ENCODE peak calls at places on chromosomes 2 and 18, in seven cellular contexts. K is left ventricle myocardium inferior; U is WERI-Rb-1; F is right cardiac atrium; V is CD8-positive, alpha-beta T cell; C is mesendoderm; D is endodermal cell. T is an unnamed sample.

GRCh38 chr2:120958623-120959366 is 223.1 kb downstream of the GLI2 start:
- DNase-seq in K (no peak), V (no peak), U (peak; percentile 45), D (peak; percentile 94), C (peak; percentile 60), F (peak; percentile 33), T (no peak)

GRCh38 chr2:122831644-122832043 is 1076.2 kb downstream of the TSN start:
- DNase-seq in K (no peak), U (no peak), D (no peak), F (no peak), V (no peak), C (no peak), T (no peak)

GRCh38 chr2:12300927-12301326 is 415.8 kb upstream of the TRIB2 start:
- DNase-seq in C (no peak), F (no peak), U (no peak), V (no peak), K (no peak), D (no peak), T (no peak)

GRCh38 chr2:101431486-101431885 is 43.4 kb downstream of the RFX8 start:
- DNase-seq in K (no peak), C (no peak), F (no peak), D (no peak), U (no peak), V (no peak), T (no peak)

GRCh38 chr2:197943731-197944130 is 139.3 kb downstream of the PLCL1 start:
- DNase-seq in V (no peak), D (no peak), K (no peak), C (no peak), U (no peak), F (no peak), T (no peak)

GRCh38 chr18:46712406-46712805 is 44.4 kb downstream of the ST8SIA5 start:
- DNase-seq in K (no peak), D (no peak), C (no peak), F (peak; percentile 65), V (no peak), U (no peak), T (no peak)

GRCh38 chr2:5250482-5250881 is 441.7 kb upstream of the SOX11 start:
- DNase-seq in U (no peak), F (no peak), K (no peak), D (peak; percentile 81), C (peak; percentile 90), V (no peak), T (no peak)

GRCh38 chr2:105388971-105389381 is 9.9 kb downstream of the FHL2 start:
- DNase-seq in D (no peak), V (no peak), U (no peak), F (no peak), K (no peak), C (no peak), T (no peak)

GRCh38 chr2:205708231-205708631 is 25.9 kb downstream of the NRP2 start:
- DNase-seq in U (no peak), K (no peak), C (no peak), V (no peak), D (no peak), F (no peak), T (no peak)

GRCh38 chr2:241496904-241497877 is 11.2 kb downstream of the STK25 start:
- DNase-seq in D (no peak), U (no peak), K (no peak), V (no peak), F (peak; percentile 50), C (no peak), T (no peak)

GRCh38 chr2:70412294-70413075 is 110.6 kb upstream of the FAM136A start:
- DNase-seq in D (no peak), C (no peak), F (no peak), U (no peak), K (no peak), V (no peak), T (no peak)

GRCh38 chr2:9674931-9675330 is 44.1 kb upstream of the YWHAQ start:
- DNase-seq in K (no peak), V (no peak), U (no peak), F (no peak), D (no peak), C (no peak), T (no peak)

GRCh38 chr2:234286118-234286598 is 210.7 kb downstream of the ARL4C start:
- DNase-seq in K (no peak), F (no peak), C (no peak), U (no peak), V (no peak), D (no peak), T (no peak)

GRCh38 chr2:13578547-13578946 is 861.8 kb downstream of the TRIB2 start:
- DNase-seq in F (no peak), C (no peak), U (no peak), D (no peak), V (no peak), K (no peak), T (no peak)

GRCh38 chr2:119431155-119431975 is at the start of gene TMEM37:
- DNase-seq in D (peak; percentile 94), K (peak; percentile 72), U (peak; percentile 80), C (peak; percentile 93), F (peak; percentile 92), V (no peak), T (peak; percentile 75)

GRCh38 chr2:107585851-107586250 is 240.8 kb upstream of the RGPD4 start:
- DNase-seq in C (no peak), V (no peak), D (no peak), U (no peak), K (no peak), F (no peak), T (peak; percentile 21)

GRCh38 chr18:68991281-68991680 is 193.4 kb downstream of the CCDC102B start:
- DNase-seq in C (peak; percentile 26), F (no peak), U (no peak), D (no peak), V (no peak), K (no peak), T (no peak)

GRCh38 chr2:96951125-96951654 is 35.2 kb downstream of the FAM178B start:
- DNase-seq in C (peak; percentile 90), V (peak; percentile 68), D (peak; percentile 96), K (peak; percentile 68), U (peak; percentile 86), F (peak; percentile 89), T (peak; percentile 83)

GRCh38 chr18:76968073-76968472 is 145.7 kb downstream of the ZNF236 start:
- DNase-seq in V (no peak), C (peak; percentile 47), K (no peak), D (peak; percentile 90), U (no peak), F (no peak), T (no peak)

GRCh38 chr18:3716116-3716660 is 266.2 kb downstream of the TGIF1 start:
- DNase-seq in V (no peak), D (no peak), U (no peak), K (no peak), F (no peak), C (no peak), T (no peak)

GRCh38 chr2:78065366-78065765 is 543.2 kb upstream of the LRRTM4 start:
- DNase-seq in D (no peak), V (no peak), U (no peak), C (peak; percentile 81), K (no peak), F (no peak), T (no peak)

GRCh38 chr2:165015052-165015642 is 59.8 kb upstream of the SLC38A11 start:
- DNase-seq in C (peak; percentile 66), D (peak; percentile 91), V (peak; percentile 16), F (peak; percentile 73), K (peak; percentile 37), U (peak; percentile 72), T (peak; percentile 50)

GRCh38 chr18:58584219-58585127 is 44.4 kb downstream of the ALPK2 start:
- DNase-seq in F (no peak), K (no peak), V (no peak), U (no peak), C (peak; percentile 93), D (peak; percentile 71), T (no peak)

GRCh38 chr2:238973038-238973772 is 125.3 kb downstream of the TWIST2 start:
- DNase-seq in F (no peak), U (no peak), V (no peak), D (no peak), C (no peak), K (no peak), T (no peak)

GRCh38 chr2:188984680-188985079 is 10.5 kb downstream of the COL3A1 start:
- DNase-seq in K (no peak), C (no peak), V (no peak), D (no peak), U (no peak), F (no peak), T (no peak)

GRCh38 chr2:135072125-135072997 is 20.3 kb downstream of the RAB3GAP1 start:
- DNase-seq in F (no peak), K (no peak), U (no peak), D (no peak), C (peak; percentile 57), V (no peak), T (no peak)

GRCh38 chr2:128317186-128317897 is 1.3 kb downstream of the HS6ST1 start:
- DNase-seq in V (no peak), F (peak; percentile 67), U (no peak), D (peak; percentile 83), C (peak; percentile 58), K (no peak), T (no peak)

GRCh38 chr2:148979919-148980277 is 58.6 kb upstream of the LYPD6B start:
- DNase-seq in F (no peak), U (no peak), K (no peak), C (no peak), V (no peak), D (no peak), T (no peak)

GRCh38 chr18:36153203-36153602 is 23.5 kb downstream of the ELP2 start:
- DNase-seq in F (no peak), U (no peak), K (no peak), C (no peak), D (no peak), V (no peak), T (no peak)

GRCh38 chr2:59594671-59595222 is 958.7 kb downstream of the BCL11A start:
- DNase-seq in U (no peak), K (no peak), D (no peak), V (no peak), F (no peak), C (no peak), T (no peak)

GRCh38 chr18:63259581-63259830 is 60.1 kb downstream of the BCL2 start:
- DNase-seq in D (no peak), V (no peak), C (no peak), U (no peak), F (no peak), K (no peak), T (no peak)
- H3K27ac ChIP-seq in D (no peak overlapping the region), V (no peak overlapping the region), C (no peak overlapping the region), U (no peak overlapping the region), F (no peak overlapping the region), K (no peak overlapping the region), T (no peak overlapping the region)

GRCh38 chr2:219495531-219496122 is 3.1 kb upstream of the GMPPA start:
- DNase-seq in C (peak; percentile 92), D (peak; percentile 93), K (peak; percentile 55), V (peak; percentile 17), F (peak; percentile 83), U (peak; percentile 90), T (peak; percentile 73)
- H3K27ac ChIP-seq in C (no peak overlapping the region), D (no peak overlapping the region), K (peak overlapping the region; percentile 36), V (no peak overlapping the region), F (peak overlapping the region; percentile 15), U (peak overlapping the region; percentile 32), T (no peak overlapping the region)

GRCh38 chr2:137167651-137168050 is 402.3 kb downstream of the THSD7B start:
- DNase-seq in F (no peak), V (no peak), K (no peak), C (no peak), D (no peak), U (no peak), T (no peak)
- H3K27ac ChIP-seq in F (no peak overlapping the region), V (no peak overlapping the region), K (no peak overlapping the region), C (no peak overlapping the region), D (no peak overlapping the region), U (no peak overlapping the region), T (no peak overlapping the region)

GRCh38 chr2:22560021-22560420 is 825.0 kb upstream of the KLHL29 start:
- DNase-seq in C (no peak), U (no peak), D (no peak), F (no peak), K (no peak), V (no peak), T (no peak)
- H3K27ac ChIP-seq in C (no peak overlapping the region), U (no peak overlapping the region), D (no peak overlapping the region), F (no peak overlapping the region), K (no peak overlapping the region), V (no peak overlapping the region), T (no peak overlapping the region)